ENCODE peak calls at places on chromosomes 6 and 20, in seven cellular contexts. O is lower lobe of right lung, U is foreskin fibroblast, W is endothelial cell of umbilical vein, B is BJ, V is cardiac fibroblast, T is AG10803. S is an unnamed sample.

GRCh38 chr6:111844921-111845320 is 28.3 kb downstream of the FYN start:
- DNase-seq in V (no peak), T (no peak), W (peak), O (no peak), U (no peak), B (no peak), S (no peak)

GRCh38 chr6:16238057-16238657 is at the start of gene GMPR:
- DNase-seq in T (peak), U (peak), O (peak), W (peak), V (peak), B (no peak), S (no peak)

GRCh38 chr6:170307080-170307545 is 555 bp downstream of the FAM120B start:
- DNase-seq in U (no peak), W (peak), T (no peak), O (no peak), B (no peak), V (no peak), S (no peak)

GRCh38 chr6:25927177-25927576 is 3.3 kb downstream of the SLC17A2 start:
- DNase-seq in U (no peak), O (no peak), T (no peak), B (no peak), W (no peak), V (no peak), S (no peak)

GRCh38 chr6:136873733-136874132 is 48.4 kb upstream of the SLC35D3 start:
- DNase-seq in U (peak), O (no peak), B (no peak), T (no peak), W (peak), V (peak), S (no peak)

GRCh38 chr20:36238760-36239159 is 2.5 kb downstream of the AAR2 start:
- DNase-seq in T (no peak), V (no peak), U (no peak), B (no peak), W (no peak), O (no peak), S (no peak)

GRCh38 chr20:52226370-52226769 is 34.8 kb upstream of the ZFP64 start:
- DNase-seq in T (no peak), W (no peak), O (no peak), B (no peak), U (no peak), V (no peak), S (no peak)

GRCh38 chr6:47680724-47681123 is 17.7 kb upstream of the ADGRF4 start:
- DNase-seq in V (no peak), T (no peak), W (no peak), B (no peak), U (no peak), O (no peak), S (no peak)

GRCh38 chr6:146890644-146891434 is 292.1 kb downstream of the ADGB start:
- DNase-seq in V (peak), T (peak), W (no peak), U (peak), O (no peak), B (no peak), S (no peak)

GRCh38 chr6:11618533-11618932 is 81.0 kb downstream of the TMEM170B start:
- DNase-seq in B (no peak), W (peak), O (no peak), V (peak), T (no peak), U (peak), S (no peak)

GRCh38 chr20:23106271-23106851 is 20.2 kb upstream of the CD93 start:
- DNase-seq in B (no peak), O (no peak), T (no peak), V (peak), U (no peak), W (peak), S (no peak)
- TF ChIP-seq CTCF in B (no peak), O (peak), T (no peak), V (peak), U (no peak), W (peak), S (no peak)

GRCh38 chr6:39791311-39791710 is 865 bp upstream of the DAAM2 start:
- DNase-seq in O (no peak), U (peak), V (peak), B (no peak), W (no peak), T (peak), S (no peak)

GRCh38 chr6:39794231-39794630 is 2.1 kb downstream of the DAAM2 start:
- DNase-seq in T (no peak), U (peak), W (no peak), O (no peak), B (no peak), V (no peak), S (no peak)

GRCh38 chr6:39793528-39793927 is 1.4 kb downstream of the DAAM2 start:
- DNase-seq in U (no peak), B (no peak), W (no peak), O (no peak), T (no peak), V (no peak), S (no peak)

GRCh38 chr6:39791850-39792500 is at the start of gene DAAM2:
- DNase-seq in O (peak), W (peak), T (peak), U (peak), V (peak), B (no peak), S (no peak)

DNA sequence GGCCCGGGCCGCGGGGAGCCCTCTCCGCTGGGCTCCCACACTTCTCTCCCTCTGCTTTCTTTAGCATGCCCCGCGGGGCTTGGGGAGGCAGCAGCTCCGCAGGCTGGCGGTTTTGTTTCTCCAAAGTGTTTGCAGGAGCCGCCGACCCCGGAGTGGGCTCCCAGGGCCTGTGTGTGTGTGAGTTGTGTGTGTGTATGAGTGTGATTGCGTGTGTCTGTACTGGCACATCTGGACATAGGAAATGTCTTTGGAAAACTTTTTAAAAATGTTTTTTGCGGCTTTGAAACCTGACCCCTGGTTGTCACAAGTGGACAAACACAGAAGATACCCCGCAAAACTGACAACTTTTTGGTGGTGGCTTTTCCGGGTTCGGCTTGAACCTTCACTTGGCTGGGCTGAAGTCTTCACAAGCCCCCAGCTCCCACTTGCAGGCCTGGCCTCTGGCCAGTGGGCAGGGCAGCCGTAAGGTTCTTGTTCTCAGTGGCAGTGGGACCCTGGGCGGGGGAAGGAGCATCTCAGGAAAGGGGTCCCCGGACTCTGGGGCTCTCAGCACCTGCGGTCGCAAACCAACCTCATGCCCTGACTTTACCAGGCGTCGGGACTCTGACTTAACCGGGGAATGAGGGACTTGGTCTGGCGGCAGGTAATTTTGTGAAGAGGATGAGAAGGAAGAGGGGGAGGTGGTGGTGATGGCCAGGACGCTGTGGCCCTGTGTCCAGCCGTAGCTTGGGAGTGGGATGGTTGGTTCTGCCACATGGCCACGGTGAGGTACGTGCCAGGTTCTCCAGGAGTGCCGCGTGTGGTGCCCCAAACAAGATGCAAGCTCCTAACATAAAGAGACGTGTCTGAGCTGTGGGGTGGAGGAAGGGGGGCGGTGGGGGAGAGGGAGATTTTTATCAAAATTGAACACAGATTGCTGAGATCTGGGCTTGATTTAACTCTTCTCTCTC is 600 bp downstream of the DAAM2 start:
- DNase-seq in O (no peak), B (no peak), U (peak), W (peak), V (peak), T (peak), S (no peak)
- TF ChIP-seq CTCF in O (no peak), B (peak), U (no peak), W (no peak), V (no peak), T (peak), S (no peak)

GRCh38 chr20:3808141-3808479 is 12.0 kb downstream of the CDC25B start:
- DNase-seq in T (peak), W (peak), O (peak), U (peak), B (peak), V (peak), S (peak)
- TF ChIP-seq CTCF in T (peak), W (no peak), O (no peak), U (no peak), B (peak), V (no peak), S (no peak)

DNA sequence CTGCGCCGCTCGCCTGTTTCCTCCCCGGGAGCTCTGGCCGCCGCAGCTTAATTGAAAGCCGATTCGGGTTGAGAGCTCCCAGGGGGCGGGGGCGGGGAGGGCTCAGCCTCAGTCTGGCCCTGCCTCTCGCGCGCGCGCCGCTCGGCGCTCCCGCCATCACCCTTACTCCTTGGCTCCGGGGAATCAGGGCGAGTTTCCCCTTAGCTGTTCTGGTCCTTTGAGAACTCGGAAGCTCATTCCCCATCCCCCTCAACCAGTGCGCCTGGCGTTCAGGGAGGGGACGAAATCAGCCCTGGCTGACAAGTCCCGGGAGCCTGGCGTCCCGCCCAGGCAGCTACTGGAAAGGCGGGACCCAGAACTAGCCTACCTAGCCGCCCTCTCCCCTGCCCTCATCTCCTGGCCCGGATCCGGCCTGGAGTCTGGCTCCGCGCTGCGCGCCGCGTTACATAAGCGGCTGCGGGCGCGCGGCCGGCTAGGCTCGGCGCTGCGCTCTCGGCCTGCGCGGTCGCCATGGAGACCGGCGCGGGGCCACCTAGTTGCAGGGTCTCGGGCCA is 2.8 kb downstream of the SLC12A5 start:
- DNase-seq in O (no peak), V (no peak), U (peak), W (no peak), B (no peak), T (no peak), S (no peak)
- TF ChIP-seq CTCF in O (no peak), V (no peak), U (no peak), W (no peak), B (no peak), T (no peak), S (no peak)

GRCh38 chr6:34025851-34026250 is 120.0 kb downstream of the GRM4 start:
- DNase-seq in O (no peak), B (no peak), V (no peak), W (no peak), T (no peak), U (no peak), S (no peak)

GRCh38 chr6:34027445-34027936 is 118.4 kb downstream of the GRM4 start:
- DNase-seq in U (peak), O (no peak), B (no peak), V (peak), T (peak), W (peak), S (no peak)

GRCh38 chr6:34029489-34030280 is 116.2 kb downstream of the GRM4 start:
- DNase-seq in T (no peak), B (no peak), V (no peak), O (no peak), W (no peak), U (no peak), S (no peak)

GRCh38 chr6:34028691-34029360 is 117.1 kb downstream of the GRM4 start:
- DNase-seq in U (no peak), W (no peak), B (no peak), T (no peak), O (no peak), V (no peak), S (no peak)

GRCh38 chr6:34027939-34028441 is 117.9 kb downstream of the GRM4 start:
- DNase-seq in V (no peak), B (no peak), O (no peak), T (no peak), W (no peak), U (no peak), S (no peak)
- TF ChIP-seq CTCF in V (no peak), B (no peak), O (peak), T (no peak), W (no peak), U (no peak), S (no peak)

GRCh38 chr20:47359533-47360206 is 3.2 kb upstream of the ZMYND8 start:
- DNase-seq in B (no peak), V (no peak), O (no peak), W (no peak), U (no peak), T (no peak), S (no peak)

GRCh38 chr20:47360489-47361267 is 4.2 kb upstream of the ZMYND8 start:
- DNase-seq in U (peak), T (peak), O (peak), B (peak), V (peak), W (peak), S (peak)

GRCh38 chr20:47361268-47361665 is 4.8 kb upstream of the ZMYND8 start:
- DNase-seq in B (no peak), V (no peak), W (peak), U (no peak), T (no peak), O (no peak), S (no peak)

GRCh38 chr20:47358672-47359532 is 2.4 kb upstream of the ZMYND8 start:
- DNase-seq in W (peak), O (peak), T (peak), V (peak), U (peak), B (peak), S (peak)

DNA sequence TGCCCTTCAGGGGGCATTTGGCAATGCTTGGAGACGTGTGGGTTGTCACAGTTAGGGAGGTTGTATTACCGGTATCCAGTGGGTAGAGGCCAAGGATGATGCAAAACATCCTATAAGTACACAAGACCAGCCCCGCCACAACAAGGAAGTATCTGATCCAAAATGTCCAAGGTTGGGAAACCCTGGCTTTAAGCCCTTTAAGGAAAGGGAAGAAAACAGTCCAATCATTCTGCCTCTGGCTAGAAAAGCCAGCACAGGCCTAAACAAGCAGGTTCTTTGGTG is 3.6 kb upstream of the ZMYND8 start:
- DNase-seq in T (peak), B (no peak), O (no peak), V (peak), U (peak), W (no peak), S (no peak)
- TF ChIP-seq CTCF in T (no peak), B (no peak), O (no peak), V (no peak), U (no peak), W (no peak), S (no peak)

DNA sequence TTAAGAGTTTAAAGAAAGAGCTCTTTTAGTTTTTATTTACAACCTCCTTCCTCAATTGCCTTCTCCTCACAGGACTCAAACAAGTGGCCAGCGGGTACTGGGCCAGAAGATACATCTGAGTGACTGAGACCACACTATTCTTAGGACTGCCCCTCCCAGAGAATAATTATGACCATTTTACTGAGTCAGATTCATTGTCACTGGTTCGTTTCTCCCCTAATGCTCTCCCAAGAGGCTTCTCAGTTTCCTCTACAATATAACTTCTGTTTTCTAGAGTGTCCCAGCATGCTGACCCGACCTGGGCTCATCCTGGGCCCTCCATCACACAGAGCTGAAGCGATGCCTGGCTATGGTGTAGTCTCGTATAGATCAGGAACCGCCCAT is 279.9 kb downstream of the CD83 start:
- DNase-seq in U (no peak), W (no peak), B (no peak), O (no peak), V (no peak), T (no peak), S (no peak)
- TF ChIP-seq CTCF in U (no peak), W (no peak), B (no peak), O (no peak), V (no peak), T (no peak), S (no peak)

GRCh38 chr6:43369174-43370002 is at the start of gene ZNF318:
- DNase-seq in U (peak), V (peak), W (peak), T (peak), B (peak), O (peak), S (peak)
- TF ChIP-seq CTCF in U (no peak), V (no peak), W (no peak), T (no peak), B (no peak), O (no peak), S (no peak)

GRCh38 chr6:33050013-33050800 is 23.2 kb downstream of the HLA-DPA1 start:
- DNase-seq in B (no peak), W (no peak), O (no peak), V (no peak), U (no peak), T (no peak), S (no peak)

GRCh38 chr6:33053230-33053629 is 20.2 kb downstream of the HLA-DPA1 start:
- DNase-seq in B (no peak), O (no peak), T (no peak), V (no peak), W (no peak), U (peak), S (no peak)

GRCh38 chr6:33052627-33053026 is 20.8 kb downstream of the HLA-DPA1 start:
- DNase-seq in T (no peak), B (no peak), W (no peak), O (no peak), V (no peak), U (no peak), S (no peak)

DNA sequence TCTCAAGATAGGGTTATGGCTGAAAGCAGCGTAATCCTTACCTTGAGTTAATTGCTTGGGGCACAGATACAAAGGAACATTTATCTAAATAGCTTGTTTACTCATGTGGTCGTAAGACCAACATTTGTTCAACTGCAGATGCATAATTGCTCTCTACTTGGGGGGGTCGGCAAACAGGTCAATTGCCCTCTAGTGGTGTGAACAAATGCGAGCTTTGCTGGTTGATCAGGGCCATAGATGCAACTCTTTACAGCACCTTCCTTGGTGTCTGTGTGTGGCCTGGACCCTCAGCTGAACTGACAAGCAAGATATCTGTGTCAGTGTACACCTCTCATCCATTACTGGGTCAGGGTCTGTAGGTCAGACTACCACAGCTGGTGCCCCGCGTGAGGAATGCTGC is 24.1 kb downstream of the HLA-DPA1 start:
- DNase-seq in B (no peak), U (no peak), V (peak), T (no peak), O (no peak), W (no peak), S (no peak)
- TF ChIP-seq CTCF in B (no peak), U (no peak), V (peak), T (no peak), O (peak), W (no peak), S (no peak)

GRCh38 chr20:51046021-51046985 is 23.4 kb upstream of the KCNG1 start:
- DNase-seq in T (no peak), U (no peak), V (no peak), B (no peak), O (no peak), W (no peak), S (no peak)
- TF ChIP-seq CTCF in T (no peak), U (no peak), V (no peak), B (no peak), O (no peak), W (no peak), S (no peak)